ENCODE peak calls at places on chromosomes 11 and 22, in eight cellular contexts. J is heart left ventricle, X is transverse colon, H is AG04450, F is mammary epithelial cell, Y is MM.1S, V is mesenchymal stem cell, M is fibroblast of lung. D is an unnamed sample.

GRCh38 chr22:44879301-44879680 is 126.9 kb downstream of the ARHGAP8 start:
- DNase-seq in J (no peak), X (no peak), H (no peak), F (no peak), Y (no peak), V (no peak), M (no peak), D (no peak)

GRCh38 chr11:105861225-105861624 is 160.8 kb downstream of the MSANTD4 start:
- DNase-seq in J (no peak), X (no peak), H (no peak), F (no peak), Y (no peak), V (peak; percentile 8), M (peak; percentile 27), D (no peak)

GRCh38 chr11:47507868-47508594 is 44.9 kb downstream of the CELF1 start:
- DNase-seq in J (no peak), X (no peak), H (no peak), F (no peak), Y (no peak), V (no peak), M (no peak), D (no peak)

GRCh38 chr22:19855504-19856409 is 1.1 kb upstream of the GNB1L start:
- DNase-seq in J (peak; percentile 64), X (peak; percentile 59), H (no peak), F (peak; percentile 57), Y (peak; percentile 68), V (peak; percentile 46), M (peak; percentile 41), D (peak; percentile 68)

GRCh38 chr11:115920087-115920461 is 415.9 kb upstream of the CADM1 start:
- DNase-seq in J (no peak), X (no peak), H (no peak), F (peak; percentile 46), Y (no peak), V (no peak), M (peak; percentile 19), D (no peak)

GRCh38 chr11:92436026-92436425 is 211.4 kb downstream of the FAT3 start:
- DNase-seq in J (no peak), X (no peak), H (no peak), F (no peak), Y (no peak), V (no peak), M (no peak), D (no peak)

GRCh38 chr22:29245626-29246385 is 22.0 kb downstream of the RHBDD3 start:
- DNase-seq in J (peak; percentile 69), X (peak; percentile 75), H (peak; percentile 29), F (peak; percentile 34), Y (peak; percentile 81), V (peak; percentile 62), M (peak; percentile 70), D (peak; percentile 45)

GRCh38 chr11:72321381-72321996 is 77.5 kb upstream of the PHOX2A start:
- DNase-seq in J (no peak), X (no peak), H (no peak), F (peak; percentile 42), Y (no peak), V (peak; percentile 57), M (peak; percentile 46), D (peak; percentile 22)

GRCh38 chr11:15145635-15146034 is 30.9 kb downstream of the INSC start:
- DNase-seq in J (no peak), X (peak; percentile 47), H (no peak), F (no peak), Y (no peak), V (no peak), M (no peak), D (no peak)

GRCh38 chr22:42277988-42278776 is 7.7 kb upstream of the TCF20 start:
- DNase-seq in J (no peak), X (no peak), H (no peak), F (no peak), Y (peak; percentile 78), V (no peak), M (peak; percentile 11), D (no peak)

GRCh38 chr11:75270896-75271415 is 30.4 kb downstream of the TPBGL start:
- DNase-seq in J (no peak), X (peak; percentile 6), H (no peak), F (no peak), Y (peak; percentile 45), V (no peak), M (peak; percentile 27), D (no peak)

GRCh38 chr11:1520987-1521349 is 34.4 kb upstream of the MOB2 start:
- DNase-seq in J (peak; percentile 70), X (no peak), H (no peak), F (no peak), Y (no peak), V (no peak), M (no peak), D (no peak)

GRCh38 chr11:1520209-1520986 is 33.8 kb upstream of the MOB2 start:
- DNase-seq in J (no peak), X (no peak), H (no peak), F (no peak), Y (no peak), V (no peak), M (no peak), D (no peak)

GRCh38 chr11:1523077-1523476 is 36.5 kb upstream of the MOB2 start:
- DNase-seq in J (no peak), X (no peak), H (no peak), F (peak; percentile 71), Y (no peak), V (no peak), M (no peak), D (no peak)

GRCh38 chr11:1521382-1522080 is 35.0 kb upstream of the MOB2 start:
- DNase-seq in J (no peak), X (peak; percentile 34), H (no peak), F (no peak), Y (no peak), V (no peak), M (no peak), D (no peak)

DNA sequence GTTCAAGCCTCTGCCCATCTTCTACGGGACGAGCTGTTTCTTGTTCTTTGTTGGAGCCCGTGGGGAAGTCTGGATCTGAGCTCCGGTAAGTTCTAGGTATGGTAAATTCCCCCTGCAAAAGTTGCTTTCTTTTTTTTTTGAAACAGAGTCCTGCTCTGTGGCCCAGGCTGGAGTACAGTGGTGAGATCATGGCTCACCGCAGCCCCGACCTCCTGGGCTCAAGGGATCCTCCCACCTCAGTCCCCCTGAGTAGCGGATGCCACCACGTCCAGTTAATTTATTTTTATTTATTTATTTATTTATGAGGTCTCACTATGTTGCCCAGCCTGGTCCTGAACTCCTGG is 35.5 kb upstream of the MOB2 start:
- DNase-seq in J (no peak), X (no peak), H (no peak), F (no peak), Y (no peak), V (no peak), M (no peak), D (no peak)
- H3K4me3 ChIP-seq in J (no peak overlapping the region), X (no peak overlapping the region), H (no peak overlapping the region), F (no peak overlapping the region), Y (no peak overlapping the region), V (no peak overlapping the region), M (no peak overlapping the region), D (no peak overlapping the region)

GRCh38 chr11:69963533-69964246 is 114.4 kb upstream of the ANO1 start:
- DNase-seq in J (no peak), X (no peak), H (no peak), F (no peak), Y (no peak), V (peak; percentile 42), M (peak; percentile 39), D (no peak)
- H3K27me3 ChIP-seq in J (no peaks in the 10 kb centered on the region), X (peaks cover 4% of the 10 kb centered on the region), H (peaks cover under 1% of the 10 kb centered on the region), F (no peaks in the 10 kb centered on the region), Y (peaks cover 94% of the 10 kb centered on the region), V (peaks cover 41% of the 10 kb centered on the region), M (peaks cover 3% of the 10 kb centered on the region), D (no peaks in the 10 kb centered on the region)

GRCh38 chr11:130358398-130358797 is 43.7 kb upstream of the ZBTB44 start:
- DNase-seq in J (no peak), X (no peak), H (no peak), F (no peak), Y (no peak), V (no peak), M (no peak), D (no peak)
- H3K9me3 ChIP-seq in J (peaks cover 7% of the 10 kb centered on the region), X (peaks cover 17% of the 10 kb centered on the region), H (no peaks in the 10 kb centered on the region), F (no peaks in the 10 kb centered on the region), Y (no peaks in the 10 kb centered on the region), V (peaks cover 22% of the 10 kb centered on the region), M (no peaks in the 10 kb centered on the region), D (peaks cover 14% of the 10 kb centered on the region)

DNA sequence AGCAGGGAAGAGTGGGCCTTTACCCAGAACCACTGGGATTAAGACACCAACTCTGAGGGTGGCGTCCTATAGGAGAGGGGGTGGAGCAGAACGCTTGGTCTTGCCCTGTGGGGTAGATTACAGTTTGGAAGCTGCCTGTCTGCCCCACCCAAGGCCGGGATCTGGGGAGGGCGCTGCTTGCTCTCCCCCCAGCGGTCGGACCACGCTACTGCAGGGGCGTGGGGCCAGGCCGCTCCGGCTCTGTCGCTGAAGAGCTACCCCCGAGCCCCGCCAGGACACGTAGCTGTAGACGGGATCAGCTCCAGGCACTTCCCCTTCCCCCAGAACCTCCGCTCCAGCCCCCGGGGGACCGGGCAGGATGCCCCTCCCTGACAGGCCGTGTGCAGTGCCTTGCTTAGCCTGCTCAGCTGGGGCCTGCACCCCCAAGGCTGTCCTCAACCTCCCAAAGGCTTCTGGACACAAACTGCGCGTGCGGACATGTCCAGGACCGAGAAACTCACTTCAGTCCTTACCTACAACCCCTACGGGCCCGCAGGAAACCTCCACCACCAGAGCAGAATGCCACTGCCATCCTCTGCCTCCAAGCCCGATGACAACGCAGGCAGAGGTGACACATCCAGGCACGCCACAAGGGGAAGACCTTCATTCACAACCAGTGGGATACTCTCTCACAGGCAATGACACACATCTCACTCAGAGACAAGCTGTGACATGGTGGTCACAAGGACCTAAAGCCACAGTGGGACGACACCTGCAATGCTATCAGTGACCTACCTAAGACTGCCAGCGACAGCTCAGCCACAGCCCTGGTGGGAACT is 3.6 kb downstream of the AHNAK start:
- DNase-seq in J (peak; percentile 91), X (peak; percentile 87), H (no peak), F (peak; percentile 78), Y (peak; percentile 67), V (peak; percentile 77), M (peak; percentile 81), D (peak; percentile 83)
- H3K4me3 ChIP-seq in J (peak overlapping the region; percentile 71), X (peak overlapping the region; percentile 96), H (peak overlapping the region; percentile 98), F (peak overlapping the region; percentile 91), Y (peak overlapping the region; percentile 18), V (peak overlapping the region; percentile 98), M (peak overlapping the region; percentile 98), D (peak overlapping the region; percentile 97)

D was measured in MG63.